ENCODE peak calls at places on chromosomes 2 and 18, in five cellular contexts. One of them, this sample, is unnamed.

GRCh38 chr2:94982156-94982555 is 43.4 kb upstream of the MAL start:
- DNase-seq in epithelial cell of prostate: no peak
- DNase-seq in C1 segment of cervical spinal cord: no peak
- DNase-seq in CD8-positive, alpha-beta memory T cell: no peak
- DNase-seq in cardiac muscle cell: no peak
- DNase-seq in this sample: no peak

GRCh38 chr2:26533661-26534060 is 55.7 kb upstream of the OTOF start:
- DNase-seq in epithelial cell of prostate: no peak
- DNase-seq in C1 segment of cervical spinal cord: no peak
- DNase-seq in CD8-positive, alpha-beta memory T cell: no peak
- DNase-seq in cardiac muscle cell: no peak
- DNase-seq in this sample: no peak

GRCh38 chr2:9951522-9952285 is at the start of gene GRHL1:
- DNase-seq in epithelial cell of prostate: peak; percentile 56
- DNase-seq in C1 segment of cervical spinal cord: peak; percentile 82
- DNase-seq in CD8-positive, alpha-beta memory T cell: peak; percentile 89
- DNase-seq in cardiac muscle cell: peak; percentile 94
- DNase-seq in this sample: peak; percentile 88

GRCh38 chr2:217090024-217090473 is 230.2 kb upstream of the TNP1 start:
- DNase-seq in epithelial cell of prostate: no peak
- DNase-seq in C1 segment of cervical spinal cord: no peak
- DNase-seq in CD8-positive, alpha-beta memory T cell: no peak
- DNase-seq in cardiac muscle cell: peak; percentile 51
- DNase-seq in this sample: peak; percentile 19

GRCh38 chr2:197211881-197212342 is 98.7 kb downstream of the ANKRD44 start:
- DNase-seq in epithelial cell of prostate: no peak
- DNase-seq in C1 segment of cervical spinal cord: no peak
- DNase-seq in CD8-positive, alpha-beta memory T cell: peak; percentile 15
- DNase-seq in cardiac muscle cell: no peak
- DNase-seq in this sample: no peak

GRCh38 chr2:138500592-138501426 is 761 bp upstream of the SPOPL start:
- DNase-seq in epithelial cell of prostate: no peak
- DNase-seq in C1 segment of cervical spinal cord: no peak
- DNase-seq in CD8-positive, alpha-beta memory T cell: no peak
- DNase-seq in cardiac muscle cell: no peak
- DNase-seq in this sample: no peak

GRCh38 chr2:128396946-128397345 is 78.3 kb upstream of the HS6ST1 start:
- DNase-seq in epithelial cell of prostate: no peak
- DNase-seq in C1 segment of cervical spinal cord: no peak
- DNase-seq in CD8-positive, alpha-beta memory T cell: no peak
- DNase-seq in cardiac muscle cell: peak; percentile 31
- DNase-seq in this sample: no peak

GRCh38 chr18:68417826-68418225 is 297.1 kb downstream of the TMX3 start:
- DNase-seq in epithelial cell of prostate: no peak
- DNase-seq in C1 segment of cervical spinal cord: no peak
- DNase-seq in CD8-positive, alpha-beta memory T cell: no peak
- DNase-seq in cardiac muscle cell: peak; percentile 75
- DNase-seq in this sample: no peak

This sample was measured in naive B cell.